ENCODE peak calls at places on chromosomes 12 and 14, in five cellular contexts. E is cardiac fibroblast, I is lower leg skin, Z is neural progenitor cell, O is fibroblast of pulmonary artery. K is an unnamed sample.

GRCh38 chr12:2451025-2451424 is 343.7 kb upstream of the FKBP4 start:
- DNase-seq in E (peak; percentile 60), I (no peak), Z (no peak), O (no peak), K (no peak)

GRCh38 chr14:71400821-71401447 is 493.7 kb downstream of the PCNX1 start:
- DNase-seq in E (peak; percentile 47), I (no peak), Z (no peak), O (peak; percentile 41), K (no peak)

GRCh38 chr12:103680591-103681065 is 93.6 kb downstream of the STAB2 start:
- DNase-seq in E (no peak), I (no peak), Z (no peak), O (peak; percentile 21), K (no peak)

GRCh38 chr12:75735853-75736252 is 224.4 kb upstream of the KRR1 start:
- DNase-seq in E (no peak), I (no peak), Z (no peak), O (no peak), K (no peak)

GRCh38 chr14:54564799-54565235 is 2.1 kb upstream of the SAMD4A start:
- DNase-seq in E (peak; percentile 78), I (peak; percentile 48), Z (peak; percentile 34), O (peak; percentile 78), K (no peak)

GRCh38 chr14:104984056-104984894 is 1.3 kb upstream of the CLBA1 start:
- DNase-seq in E (no peak), I (no peak), Z (no peak), O (no peak), K (no peak)

GRCh38 chr12:34598851-34599529 is 576.7 kb downstream of the ALG10 start:
- DNase-seq in E (no peak), I (no peak), Z (no peak), O (no peak), K (peak; percentile 5)

GRCh38 chr14:85535916-85536834 is 6.2 kb downstream of the FLRT2 start:
- DNase-seq in E (peak; percentile 76), I (no peak), Z (peak; percentile 28), O (peak; percentile 76), K (no peak)

GRCh38 chr12:74741113-74741512 is 203.5 kb downstream of the ATXN7L3B start:
- DNase-seq in E (no peak), I (no peak), Z (no peak), O (no peak), K (no peak)

GRCh38 chr12:78088391-78088832 is 257.7 kb downstream of the NAV3 start:
- DNase-seq in E (peak; percentile 55), I (no peak), Z (no peak), O (peak; percentile 29), K (no peak)

GRCh38 chr14:34874386-34875030 is 652 bp downstream of the BAZ1A start:
- DNase-seq in E (peak; percentile 64), I (peak; percentile 32), Z (peak; percentile 88), O (peak; percentile 56), K (peak; percentile 68)

GRCh38 chr14:63633801-63634200 is 7.9 kb downstream of the WDR89 start:
- DNase-seq in E (no peak), I (no peak), Z (no peak), O (peak; percentile 13), K (no peak)

GRCh38 chr12:109504068-109504467 is 26.6 kb downstream of the UBE3B start:
- DNase-seq in E (no peak), I (no peak), Z (no peak), O (no peak), K (no peak)

GRCh38 chr12:88639361-88639760 is 59.1 kb upstream of the KITLG start:
- DNase-seq in E (no peak), I (no peak), Z (no peak), O (peak; percentile 24), K (no peak)

GRCh38 chr14:66514206-66514605 is 6.3 kb downstream of the GPHN start:
- DNase-seq in E (peak; percentile 79), I (no peak), Z (no peak), O (peak; percentile 61), K (no peak)

GRCh38 chr12:104482113-104482512 is 25.4 kb downstream of the CHST11 start:
- DNase-seq in E (no peak), I (no peak), Z (no peak), O (no peak), K (no peak)

GRCh38 chr14:72352012-72352411 is 419.8 kb downstream of the RGS6 start:
- DNase-seq in E (no peak), I (no peak), Z (no peak), O (no peak), K (no peak)

GRCh38 chr14:70916300-70916699 is 9.0 kb downstream of the PCNX1 start:
- DNase-seq in E (no peak), I (no peak), Z (no peak), O (no peak), K (no peak)

GRCh38 chr12:119334459-119335170 is at the start of gene CCDC60:
- DNase-seq in E (no peak), I (no peak), Z (peak; percentile 96), O (no peak), K (no peak)

GRCh38 chr12:26773313-26774104 is 59.5 kb downstream of the ITPR2 start:
- DNase-seq in E (no peak), I (no peak), Z (no peak), O (no peak), K (no peak)

GRCh38 chr12:27462851-27463250 is 16.3 kb downstream of the SMCO2 start:
- DNase-seq in E (peak; percentile 27), I (no peak), Z (no peak), O (peak; percentile 54), K (no peak)

GRCh38 chr14:38578278-38578681 is 322.4 kb upstream of the CLEC14A start:
- DNase-seq in E (peak; percentile 52), I (no peak), Z (peak; percentile 3), O (peak; percentile 12), K (no peak)

GRCh38 chr12:45928309-45928708 is 62.1 kb downstream of the SCAF11 start:
- DNase-seq in E (no peak), I (no peak), Z (no peak), O (no peak), K (no peak)

GRCh38 chr12:5442251-5443006 is 10.5 kb downstream of the NTF3 start:
- DNase-seq in E (peak; percentile 68), I (no peak), Z (peak; percentile 71), O (peak; percentile 57), K (no peak)

GRCh38 chr14:95119336-95119735 is 38.0 kb downstream of the DICER1 start:
- DNase-seq in E (no peak), I (no peak), Z (peak; percentile 33), O (no peak), K (no peak)
- TF ChIP-seq CTCF in E (no peak), I (no peak), Z (no peak), O (no peak), K (no peak)

GRCh38 chr12:120625557-120626419 is 14.6 kb upstream of the CABP1 start:
- DNase-seq in E (peak; percentile 31), I (no peak), Z (peak; percentile 10), O (no peak), K (no peak)
- TF ChIP-seq CTCF in E (no peak), I (no peak), Z (peak; percentile 25), O (no peak), K (no peak)

GRCh38 chr14:88129306-88130056 is 124.5 kb downstream of the GPR65 start:
- DNase-seq in E (peak; percentile 95), I (peak; percentile 61), Z (no peak), O (peak; percentile 93), K (peak; percentile 16)
- TF ChIP-seq CTCF in E (peak; percentile 6), I (no peak), Z (no peak), O (peak; percentile 41), K (no peak)

GRCh38 chr12:40970320-40970907 is 217.7 kb upstream of the PDZRN4 start:
- DNase-seq in E (no peak), I (no peak), Z (peak; percentile 26), O (no peak), K (no peak)
- TF ChIP-seq CTCF in E (no peak), I (no peak), Z (peak; percentile 51), O (no peak), K (no peak)

DNA sequence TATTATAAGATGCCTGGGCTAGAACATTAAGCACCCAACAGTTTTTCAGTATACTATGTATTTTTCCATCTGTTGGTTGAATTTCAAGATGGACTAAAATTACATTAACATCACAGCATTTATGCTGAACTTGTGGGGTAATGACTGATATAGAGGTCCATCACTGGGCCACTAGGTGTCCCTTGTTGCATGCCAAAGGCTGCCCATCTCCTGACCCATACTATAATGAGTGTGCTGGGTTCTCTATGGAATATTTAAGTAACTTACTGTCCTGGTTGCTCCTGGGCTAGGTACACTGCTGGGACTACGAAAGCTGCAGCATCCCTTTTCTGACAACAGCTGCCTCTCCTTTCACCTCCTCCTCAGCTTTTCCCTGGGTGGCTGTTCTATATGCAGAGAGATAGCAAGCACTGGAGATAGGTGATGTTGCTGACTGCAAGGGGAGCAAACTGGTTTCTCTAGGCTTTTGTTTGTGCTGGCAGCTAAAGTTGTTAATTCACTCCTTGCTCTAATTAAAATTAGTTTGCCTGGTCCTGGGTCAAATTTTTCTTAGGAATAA is 138.6 kb upstream of the TRHDE start:
- DNase-seq in E (no peak), I (no peak), Z (peak; percentile 3), O (no peak), K (no peak)
- TF ChIP-seq CTCF in E (no peak), I (no peak), Z (peak; percentile 28), O (no peak), K (no peak)

GRCh38 chr12:58519839-58520238 is 400.5 kb downstream of the LRIG3 start:
- DNase-seq in E (no peak), I (no peak), Z (no peak), O (no peak), K (no peak)
- TF ChIP-seq CTCF in E (no peak), I (no peak), Z (no peak), O (no peak), K (no peak)

GRCh38 chr14:36975834-36976233 is 196.6 kb downstream of the SLC25A21 start:
- DNase-seq in E (peak; percentile 23), I (no peak), Z (no peak), O (no peak), K (no peak)
- TF ChIP-seq CTCF in E (no peak), I (no peak), Z (no peak), O (no peak), K (no peak)

DNA sequence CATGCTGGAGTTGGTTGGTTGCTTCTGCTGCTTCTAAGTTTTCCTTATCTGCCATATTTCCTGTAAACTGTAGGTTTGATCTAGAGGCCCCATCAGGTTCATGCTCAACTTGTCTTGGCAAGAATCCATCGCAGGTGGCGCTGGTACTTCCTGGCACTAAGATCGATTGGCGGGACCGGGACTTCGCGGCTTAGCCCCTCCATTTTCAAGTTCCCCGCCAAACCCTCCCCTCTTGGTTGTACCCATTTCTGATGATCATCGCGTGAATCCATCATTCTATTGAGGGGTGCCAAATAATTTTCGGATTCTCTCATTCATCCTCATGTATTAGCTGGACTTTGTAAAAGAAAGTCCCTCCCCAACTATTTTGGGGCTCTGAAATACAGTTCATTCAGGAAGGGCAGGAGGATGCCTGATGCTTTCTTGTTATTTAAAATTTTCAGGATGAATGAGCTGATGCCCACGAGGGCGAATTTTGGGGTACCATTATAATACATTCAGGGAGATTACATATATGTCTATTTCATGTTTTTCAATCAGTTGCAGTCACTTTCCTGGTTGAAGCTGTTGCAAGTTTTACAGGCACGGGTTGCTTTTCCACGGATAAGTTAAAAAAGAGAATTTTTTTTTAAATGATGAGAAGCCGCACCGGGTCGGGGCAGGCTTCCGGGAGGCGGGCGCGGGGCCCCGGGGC is 424 bp upstream of the BRI3BP start:
- DNase-seq in E (peak; percentile 41), I (peak; percentile 27), Z (peak; percentile 85), O (peak; percentile 23), K (peak; percentile 75)
- TF ChIP-seq CTCF in E (no peak), I (no peak), Z (peak; percentile 71), O (no peak), K (peak; percentile 62)

K was measured in GM13976.